ENCODE peak calls at places on chromosomes 13 and 19, in four cellular contexts. Q, O, P and N are unnamed samples.

GRCh38 chr19:6811906-6812305 is 39.4 kb downstream of the VAV1 start:
- DNase-seq in Q (no peak), O (peak; percentile 83), P (peak; percentile 39), N (peak; percentile 75)

GRCh38 chr13:50529154-50529882 is 314.2 kb downstream of the DLEU7 start:
- DNase-seq in Q (no peak), O (peak; percentile 93), P (peak; percentile 89), N (peak; percentile 92)

GRCh38 chr13:113495494-113496251 is 5.2 kb upstream of the DCUN1D2 start:
- DNase-seq in Q (no peak), O (no peak), P (peak; percentile 41), N (no peak)

GRCh38 chr13:76292726-76293125 is 593.5 kb downstream of the KCTD12 start:
- DNase-seq in Q (no peak), O (peak; percentile 54), P (no peak), N (peak; percentile 31)

GRCh38 chr19:30784850-30785459 is 412.8 kb downstream of the ZNF536 start:
- DNase-seq in Q (no peak), O (peak; percentile 15), P (peak; percentile 26), N (peak; percentile 3)

GRCh38 chr19:36215276-36216171 is 618 bp downstream of the ZNF146 start:
- DNase-seq in Q (no peak), O (peak; percentile 53), P (peak; percentile 62), N (peak; percentile 19)

GRCh38 chr13:106981050-106981449 is 413.1 kb upstream of the ARGLU1 start:
- DNase-seq in Q (no peak), O (no peak), P (no peak), N (no peak)

GRCh38 chr19:2334986-2335846 is 6.7 kb downstream of the SPPL2B start:
- DNase-seq in Q (no peak), O (no peak), P (no peak), N (no peak)

GRCh38 chr13:67023088-67023893 is 206.8 kb downstream of the PCDH9 start:
- DNase-seq in Q (no peak), O (peak; percentile 90), P (peak; percentile 82), N (peak; percentile 78)

GRCh38 chr19:47210689-47211316 is 20.2 kb downstream of the BBC3 start:
- DNase-seq in Q (peak; percentile 69), O (peak; percentile 88), P (peak; percentile 80), N (peak; percentile 86)

GRCh38 chr19:22140356-22140755 is 56.4 kb downstream of the ZNF676 start:
- DNase-seq in Q (no peak), O (no peak), P (no peak), N (no peak)

GRCh38 chr19:22144394-22144793 is 52.4 kb downstream of the ZNF676 start:
- DNase-seq in Q (no peak), O (peak; percentile 10), P (peak; percentile 10), N (peak; percentile 30)
- TF ChIP-seq CTCF in Q (no peak), O (no peak), P (no peak), N (no peak)

GRCh38 chr13:39655569-39656324 is at the start of gene COG6:
- DNase-seq in Q (peak; percentile 95), O (peak; percentile 88), P (peak; percentile 80), N (peak; percentile 83)
- TF ChIP-seq CTCF in Q (peak; percentile 29), O (no peak), P (no peak), N (no peak)

GRCh38 chr19:49869484-49870308 is 2.3 kb upstream of the PNKP start:
- DNase-seq in Q (peak; percentile 92), O (peak; percentile 100), P (peak; percentile 100), N (peak; percentile 100)
- TF ChIP-seq CTCF in Q (no peak), O (no peak), P (no peak), N (no peak)

GRCh38 chr13:47459512-47459911 is 541.6 kb downstream of the SUCLA2 start:
- DNase-seq in Q (no peak), O (peak; percentile 60), P (peak; percentile 43), N (peak; percentile 17)

GRCh38 chr13:47454986-47455385 is 546.1 kb downstream of the SUCLA2 start:
- DNase-seq in Q (no peak), O (peak; percentile 56), P (peak; percentile 40), N (peak; percentile 11)

GRCh38 chr13:47455581-47455980 is 545.5 kb downstream of the SUCLA2 start:
- DNase-seq in Q (no peak), O (peak; percentile 23), P (no peak), N (peak; percentile 33)

GRCh38 chr13:47463002-47463401 is 538.1 kb downstream of the SUCLA2 start:
- DNase-seq in Q (no peak), O (no peak), P (no peak), N (no peak)

GRCh38 chr13:47457631-47458030 is 543.4 kb downstream of the SUCLA2 start:
- DNase-seq in Q (no peak), O (peak; percentile 65), P (peak; percentile 49), N (peak; percentile 73)
- TF ChIP-seq CTCF in Q (no peak), O (no peak), P (no peak), N (no peak)

GRCh38 chr19:41883821-41884733 is 1.1 kb downstream of the ARHGEF1 start:
- DNase-seq in Q (peak; percentile 85), O (peak; percentile 97), P (peak; percentile 96), N (peak; percentile 98)
- TF ChIP-seq CTCF in Q (no peak), O (peak; percentile 12), P (peak; percentile 23), N (no peak)

GRCh38 chr13:25267715-25268114 is 19.6 kb downstream of the MTMR6 start:
- DNase-seq in Q (no peak), O (peak; percentile 50), P (peak; percentile 26), N (peak; percentile 12)
- TF ChIP-seq CTCF in Q (peak; percentile 20), O (peak; percentile 40), P (peak; percentile 35), N (peak; percentile 16)